ENCODE peak calls at places on chromosome 13, in six cellular contexts. X is cardiac muscle cell, L is heart left ventricle, N is dorsolateral prefrontal cortex, O is endodermal cell, D is lung. M is an unnamed sample. For H3K27me3, the result is how much of the 10 kb centered on the place peaks cover.

GRCh38 chr13:23289917-23290357 is 109.2 kb downstream of the SGCG start:
- DNase-seq in L (peak), N (no peak), X (peak), O (no peak), D (no peak), M (no peak)

GRCh38 chr13:45143346-45143751 is 23.0 kb downstream of the GTF2F2 start:
- DNase-seq in N (peak), X (peak), D (no peak), O (no peak), L (no peak), M (no peak)

GRCh38 chr13:111394211-111394922 is 73.9 kb downstream of the TEX29 start:
- DNase-seq in N (no peak), L (no peak), D (no peak), O (peak), X (no peak), M (no peak)

GRCh38 chr13:51785592-51786424 is 18.2 kb downstream of the DHRS12 start:
- DNase-seq in L (peak), D (no peak), N (no peak), X (peak), O (peak), M (peak)

GRCh38 chr13:79647518-79647917 is 166.6 kb downstream of the NDFIP2 start:
- DNase-seq in X (no peak), L (no peak), N (no peak), O (no peak), D (no peak), M (no peak)

GRCh38 chr13:35460061-35460460 is 16.4 kb downstream of the MAB21L1 start:
- DNase-seq in N (no peak), X (no peak), D (no peak), L (no peak), O (no peak), M (no peak)

GRCh38 chr13:102033719-102034446 is 368.0 kb downstream of the FGF14 start:
- DNase-seq in D (no peak), O (no peak), X (no peak), N (no peak), L (no peak), M (no peak)

GRCh38 chr13:26062853-26063444 is 11.1 kb upstream of the SHISA2 start:
- DNase-seq in L (peak), X (peak), D (peak), N (no peak), O (peak), M (no peak)

GRCh38 chr13:112024577-112024976 is 42.4 kb upstream of the SOX1 start:
- DNase-seq in D (no peak), N (no peak), O (no peak), X (no peak), L (no peak), M (no peak)

GRCh38 chr13:76795701-76796695 is 90.2 kb downstream of the KCTD12 start:
- DNase-seq in D (no peak), N (no peak), O (no peak), L (no peak), X (no peak), M (no peak)

GRCh38 chr13:96044238-96044637 is 9.0 kb downstream of the UGGT2 start:
- DNase-seq in D (no peak), L (no peak), O (no peak), X (no peak), N (no peak), M (no peak)
- H3K4me3 ChIP-seq in D (no peak), L (no peak), O (no peak), X (no peak), N (no peak), M (no peak)

GRCh38 chr13:42643076-42643475 is 69.1 kb downstream of the TNFSF11 start:
- DNase-seq in D (no peak), N (no peak), X (no peak), L (no peak), O (no peak), M (no peak)
- TF ChIP-seq CTCF in D (no peak), N (no peak), X (no peak), L (no peak), O (no peak), M (no peak)

DNA sequence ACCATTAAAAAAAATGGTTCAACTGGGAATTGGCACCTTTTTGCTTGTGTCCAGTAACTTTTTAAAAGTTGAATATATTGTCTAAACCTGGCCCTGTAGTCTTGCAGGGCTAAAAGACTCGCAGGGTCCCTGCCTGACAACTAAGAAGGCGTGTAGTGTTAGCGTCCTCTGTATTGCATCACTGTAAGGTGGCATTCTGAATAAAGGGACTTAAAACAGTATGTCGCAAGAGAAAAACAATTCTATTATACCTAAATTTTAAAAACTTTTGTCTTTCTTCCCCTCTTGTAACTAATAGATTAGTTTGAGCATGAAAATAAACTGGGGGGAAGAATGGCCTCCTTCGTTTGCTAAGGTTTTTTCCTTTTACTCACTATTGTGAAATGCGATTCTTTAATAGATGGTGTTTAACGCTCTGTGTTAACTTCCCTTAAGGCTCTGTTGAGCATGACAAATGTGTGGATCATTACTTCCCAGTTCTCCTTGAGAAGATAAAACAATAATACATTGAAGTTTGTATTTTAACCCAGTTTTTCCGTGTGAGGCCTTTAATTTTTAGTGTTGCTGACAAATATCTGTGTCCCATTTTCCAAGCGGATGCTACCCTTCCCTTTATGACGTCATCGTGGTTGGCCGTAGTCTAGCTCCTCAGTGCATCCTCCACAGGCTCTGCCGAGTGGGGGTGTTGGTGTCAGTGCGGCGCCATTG is 134.6 kb downstream of the KATNAL1 start:
- DNase-seq in N (no peak), D (no peak), L (no peak), X (no peak), O (no peak), M (no peak)
- H3K27me3 ChIP-seq in N (under half), D (under half), L (under half), X (under half), O (under half), M (under half)

GRCh38 chr13:38686635-38687245 is at the start of gene FREM2:
- DNase-seq in X (peak), L (no peak), O (peak), N (peak), D (peak), M (no peak)
- H3K4me3 ChIP-seq in X (peak), L (peak), O (peak), N (peak), D (peak), M (peak)

GRCh38 chr13:113730831-113731191 is 28.2 kb upstream of the TMEM255B start:
- DNase-seq in X (no peak), O (no peak), N (no peak), D (no peak), L (no peak), M (no peak)
- TF ChIP-seq CTCF in X (no peak), O (no peak), N (no peak), D (no peak), L (no peak), M (no peak)

DNA sequence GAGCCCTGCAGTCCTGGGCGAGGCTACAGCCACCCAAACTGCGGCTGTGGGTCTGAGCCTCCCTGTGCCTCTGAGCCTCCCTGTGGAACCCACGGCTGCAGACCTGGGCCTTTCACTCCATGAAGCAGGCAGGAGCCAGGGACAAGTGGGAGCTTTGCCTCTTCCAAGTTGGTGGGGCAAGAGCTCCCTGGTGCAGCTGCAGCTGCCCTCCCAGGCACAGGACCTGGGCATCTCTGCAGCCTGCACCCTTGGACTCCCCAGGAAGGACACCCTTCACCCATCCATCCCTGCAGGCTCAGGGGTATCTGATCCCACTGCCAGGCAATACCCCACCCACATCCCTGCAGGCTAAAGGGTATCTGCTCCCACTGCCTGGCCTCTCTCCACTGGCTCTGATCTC is 2.3 kb downstream of the TEX26 start:
- DNase-seq in D (no peak), L (no peak), O (no peak), X (no peak), N (no peak), M (no peak)
- H3K27me3 ChIP-seq in D (under half), L (under half), O (under half), X (under half), N (under half), M (under half)

DNA sequence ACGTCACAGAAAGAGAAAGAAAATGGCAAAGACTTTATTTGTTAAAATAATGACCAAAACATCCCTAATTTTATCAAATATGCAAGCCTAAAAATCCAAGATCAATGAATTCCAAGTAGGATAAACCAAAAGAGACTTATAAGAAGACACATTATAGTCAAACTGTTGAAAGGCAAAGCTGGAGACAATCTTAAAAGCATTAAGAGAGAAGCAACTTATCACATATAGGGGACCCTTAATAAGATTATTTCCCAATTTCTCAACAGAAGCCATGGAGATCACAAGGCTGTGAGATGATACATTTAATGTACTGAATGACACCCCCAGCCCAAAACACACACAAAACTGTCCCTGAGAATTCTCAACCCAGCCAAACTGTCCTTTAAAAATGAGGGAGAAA is 228.7 kb downstream of the COG6 start:
- DNase-seq in O (no peak), X (no peak), L (no peak), D (no peak), N (no peak), M (no peak)
- H3K4me3 ChIP-seq in O (no peak), X (no peak), L (no peak), D (no peak), N (no peak), M (no peak)